ENCODE peak calls at places on chromosome X, in seven cellular contexts. One of them, this sample, is unnamed.

GRCh38 chrX:53000447-53001208 is 42.3 kb upstream of the FAM156A start:
- DNase-seq in mammary epithelial cell: no peak
- DNase-seq in cardiac fibroblast: peak
- DNase-seq in brain microvascular endothelial cell: no peak
- DNase-seq in body of pancreas: no peak
- DNase-seq in lower lobe of right lung: no peak
- DNase-seq in coronary artery: no peak
- DNase-seq in this sample: no peak

GRCh38 chrX:118286066-118286758 is 59.7 kb upstream of the WDR44 start:
- DNase-seq in lower lobe of right lung: no peak
- DNase-seq in body of pancreas: no peak
- DNase-seq in mammary epithelial cell: no peak
- DNase-seq in cardiac fibroblast: peak
- DNase-seq in coronary artery: no peak
- DNase-seq in brain microvascular endothelial cell: no peak
- DNase-seq in this sample: no peak

GRCh38 chrX:21658152-21658737 is at the start of gene KLHL34:
- DNase-seq in coronary artery: no peak
- DNase-seq in body of pancreas: no peak
- DNase-seq in mammary epithelial cell: no peak
- DNase-seq in brain microvascular endothelial cell: no peak
- DNase-seq in cardiac fibroblast: no peak
- DNase-seq in lower lobe of right lung: no peak
- DNase-seq in this sample: no peak

GRCh38 chrX:106791495-106791894 is 11.0 kb upstream of the TBC1D8B start:
- DNase-seq in lower lobe of right lung: no peak
- DNase-seq in cardiac fibroblast: peak
- DNase-seq in mammary epithelial cell: no peak
- DNase-seq in body of pancreas: no peak
- DNase-seq in coronary artery: no peak
- DNase-seq in brain microvascular endothelial cell: no peak
- DNase-seq in this sample: no peak

GRCh38 chrX:154805696-154806091 is 409 bp upstream of the MPP1 start:
- DNase-seq in coronary artery: no peak
- DNase-seq in mammary epithelial cell: no peak
- DNase-seq in body of pancreas: no peak
- DNase-seq in brain microvascular endothelial cell: no peak
- DNase-seq in cardiac fibroblast: peak
- DNase-seq in lower lobe of right lung: no peak
- DNase-seq in this sample: no peak

GRCh38 chrX:21940356-21940829 is at the start of gene SMS:
- DNase-seq in cardiac fibroblast: peak
- DNase-seq in brain microvascular endothelial cell: peak
- DNase-seq in lower lobe of right lung: peak
- DNase-seq in body of pancreas: peak
- DNase-seq in coronary artery: peak
- DNase-seq in mammary epithelial cell: peak
- DNase-seq in this sample: peak

GRCh38 chrX:65644621-65645287 is 22.7 kb upstream of the MSN start:
- DNase-seq in lower lobe of right lung: peak
- DNase-seq in body of pancreas: peak
- DNase-seq in cardiac fibroblast: peak
- DNase-seq in coronary artery: peak
- DNase-seq in mammary epithelial cell: peak
- DNase-seq in brain microvascular endothelial cell: peak
- DNase-seq in this sample: peak

GRCh38 chrX:19549838-19550237 is 34.5 kb upstream of the MAP3K15 start:
- DNase-seq in coronary artery: no peak
- DNase-seq in cardiac fibroblast: no peak
- DNase-seq in mammary epithelial cell: no peak
- DNase-seq in body of pancreas: no peak
- DNase-seq in brain microvascular endothelial cell: no peak
- DNase-seq in lower lobe of right lung: no peak
- DNase-seq in this sample: no peak

GRCh38 chrX:146615807-146616206 is 193.8 kb upstream of the CXorf51B start:
- DNase-seq in lower lobe of right lung: no peak
- DNase-seq in coronary artery: no peak
- DNase-seq in cardiac fibroblast: no peak
- DNase-seq in mammary epithelial cell: no peak
- DNase-seq in brain microvascular endothelial cell: no peak
- DNase-seq in body of pancreas: no peak
- DNase-seq in this sample: no peak

GRCh38 chrX:119638725-119639471 is 32.7 kb upstream of the NKRF start:
- DNase-seq in brain microvascular endothelial cell: no peak
- DNase-seq in cardiac fibroblast: no peak
- DNase-seq in mammary epithelial cell: no peak
- DNase-seq in body of pancreas: no peak
- DNase-seq in lower lobe of right lung: no peak
- DNase-seq in coronary artery: no peak
- DNase-seq in this sample: no peak

GRCh38 chrX:87110142-87110541 is 407.5 kb upstream of the KLHL4 start:
- DNase-seq in body of pancreas: no peak
- DNase-seq in brain microvascular endothelial cell: no peak
- DNase-seq in coronary artery: no peak
- DNase-seq in cardiac fibroblast: no peak
- DNase-seq in lower lobe of right lung: no peak
- DNase-seq in mammary epithelial cell: no peak
- DNase-seq in this sample: no peak

GRCh38 chrX:13938053-13938765 is 91.5 kb downstream of the GEMIN8 start:
- DNase-seq in brain microvascular endothelial cell: no peak
- DNase-seq in coronary artery: no peak
- DNase-seq in lower lobe of right lung: peak
- DNase-seq in mammary epithelial cell: no peak
- DNase-seq in cardiac fibroblast: no peak
- DNase-seq in body of pancreas: peak
- DNase-seq in this sample: peak

GRCh38 chrX:1323315-1323714 is 13.3 kb upstream of the IL3RA start:
- DNase-seq in mammary epithelial cell: no peak
- DNase-seq in lower lobe of right lung: peak
- DNase-seq in brain microvascular endothelial cell: peak
- DNase-seq in coronary artery: no peak
- DNase-seq in cardiac fibroblast: peak
- DNase-seq in body of pancreas: peak
- DNase-seq in this sample: peak

GRCh38 chrX:147376601-147377387 is 534.9 kb upstream of the FMR1 start:
- DNase-seq in coronary artery: no peak
- DNase-seq in body of pancreas: peak
- DNase-seq in cardiac fibroblast: no peak
- DNase-seq in lower lobe of right lung: peak
- DNase-seq in mammary epithelial cell: no peak
- DNase-seq in brain microvascular endothelial cell: no peak
- DNase-seq in this sample: peak

GRCh38 chrX:53223955-53224859 is 800 bp downstream of the KDM5C start:
- DNase-seq in lower lobe of right lung: no peak
- DNase-seq in cardiac fibroblast: peak
- DNase-seq in coronary artery: no peak
- DNase-seq in body of pancreas: peak
- DNase-seq in brain microvascular endothelial cell: peak
- DNase-seq in mammary epithelial cell: peak
- DNase-seq in this sample: no peak

GRCh38 chrX:104750146-104750699 is 184.2 kb downstream of the IL1RAPL2 start:
- DNase-seq in cardiac fibroblast: no peak
- DNase-seq in mammary epithelial cell: no peak
- DNase-seq in coronary artery: no peak
- DNase-seq in brain microvascular endothelial cell: no peak
- DNase-seq in body of pancreas: no peak
- DNase-seq in lower lobe of right lung: no peak
- DNase-seq in this sample: no peak

GRCh38 chrX:123184858-123185251 is 777 bp downstream of the GRIA3 start:
- DNase-seq in coronary artery: no peak
- DNase-seq in cardiac fibroblast: no peak
- DNase-seq in lower lobe of right lung: no peak
- DNase-seq in brain microvascular endothelial cell: no peak
- DNase-seq in mammary epithelial cell: no peak
- DNase-seq in body of pancreas: no peak
- DNase-seq in this sample: peak

GRCh38 chrX:12721042-12721441 is 70.2 kb upstream of the PRPS2 start:
- DNase-seq in lower lobe of right lung: no peak
- DNase-seq in coronary artery: no peak
- DNase-seq in cardiac fibroblast: peak
- DNase-seq in mammary epithelial cell: peak
- DNase-seq in body of pancreas: no peak
- DNase-seq in brain microvascular endothelial cell: no peak
- DNase-seq in this sample: no peak

GRCh38 chrX:41616935-41617334 is 71.8 kb upstream of the GPR34 start:
- DNase-seq in mammary epithelial cell: no peak
- DNase-seq in brain microvascular endothelial cell: no peak
- DNase-seq in body of pancreas: no peak
- DNase-seq in lower lobe of right lung: no peak
- DNase-seq in cardiac fibroblast: no peak
- DNase-seq in coronary artery: no peak
- DNase-seq in this sample: no peak

GRCh38 chrX:134886201-134886600 is 104.6 kb upstream of the SMIM10 start:
- DNase-seq in mammary epithelial cell: peak
- DNase-seq in coronary artery: no peak
- DNase-seq in body of pancreas: no peak
- DNase-seq in cardiac fibroblast: peak
- DNase-seq in brain microvascular endothelial cell: no peak
- DNase-seq in lower lobe of right lung: no peak
- DNase-seq in this sample: no peak

GRCh38 chrX:3066555-3066954 is 25.3 kb downstream of the ARSF start:
- DNase-seq in coronary artery: no peak
- DNase-seq in body of pancreas: peak
- DNase-seq in brain microvascular endothelial cell: no peak
- DNase-seq in lower lobe of right lung: no peak
- DNase-seq in cardiac fibroblast: peak
- DNase-seq in mammary epithelial cell: peak
- DNase-seq in this sample: peak

GRCh38 chrX:116009348-116009747 is 161.2 kb upstream of the AGTR2 start:
- DNase-seq in body of pancreas: no peak
- DNase-seq in brain microvascular endothelial cell: no peak
- DNase-seq in cardiac fibroblast: no peak
- DNase-seq in coronary artery: no peak
- DNase-seq in mammary epithelial cell: no peak
- DNase-seq in lower lobe of right lung: no peak
- DNase-seq in this sample: no peak

GRCh38 chrX:50707376-50707775 is 106.6 kb downstream of the SHROOM4 start:
- DNase-seq in mammary epithelial cell: peak
- DNase-seq in body of pancreas: no peak
- DNase-seq in lower lobe of right lung: no peak
- DNase-seq in brain microvascular endothelial cell: no peak
- DNase-seq in coronary artery: no peak
- DNase-seq in cardiac fibroblast: no peak
- DNase-seq in this sample: no peak

GRCh38 chrX:44342866-44343265 is 606 bp downstream of the EFHC2 start:
- DNase-seq in cardiac fibroblast: no peak
- DNase-seq in coronary artery: no peak
- DNase-seq in body of pancreas: no peak
- DNase-seq in brain microvascular endothelial cell: no peak
- DNase-seq in lower lobe of right lung: no peak
- DNase-seq in mammary epithelial cell: no peak
- DNase-seq in this sample: no peak

GRCh38 chrX:44338361-44338760 is 5.1 kb downstream of the EFHC2 start:
- DNase-seq in coronary artery: no peak
- DNase-seq in body of pancreas: no peak
- DNase-seq in brain microvascular endothelial cell: no peak
- DNase-seq in lower lobe of right lung: no peak
- DNase-seq in mammary epithelial cell: no peak
- DNase-seq in cardiac fibroblast: no peak
- DNase-seq in this sample: no peak

GRCh38 chrX:44344687-44345086 is 1.2 kb upstream of the EFHC2 start:
- DNase-seq in body of pancreas: no peak
- DNase-seq in brain microvascular endothelial cell: no peak
- DNase-seq in mammary epithelial cell: no peak
- DNase-seq in cardiac fibroblast: no peak
- DNase-seq in lower lobe of right lung: no peak
- DNase-seq in coronary artery: no peak
- DNase-seq in this sample: no peak

GRCh38 chrX:44344194-44344593 is 722 bp upstream of the EFHC2 start:
- DNase-seq in lower lobe of right lung: peak
- DNase-seq in cardiac fibroblast: no peak
- DNase-seq in mammary epithelial cell: no peak
- DNase-seq in body of pancreas: peak
- DNase-seq in brain microvascular endothelial cell: no peak
- DNase-seq in coronary artery: no peak
- DNase-seq in this sample: peak

GRCh38 chrX:44343412-44343942 is at the start of gene EFHC2:
- DNase-seq in cardiac fibroblast: peak
- DNase-seq in mammary epithelial cell: no peak
- DNase-seq in brain microvascular endothelial cell: peak
- DNase-seq in coronary artery: peak
- DNase-seq in body of pancreas: peak
- DNase-seq in lower lobe of right lung: peak
- DNase-seq in this sample: peak
- H3K4me3 ChIP-seq in cardiac fibroblast: peak
- H3K4me3 ChIP-seq in mammary epithelial cell: peak
- H3K4me3 ChIP-seq in brain microvascular endothelial cell: peak
- H3K4me3 ChIP-seq in coronary artery: peak
- H3K4me3 ChIP-seq in body of pancreas: no peak
- H3K4me3 ChIP-seq in lower lobe of right lung: peak
- H3K4me3 ChIP-seq in this sample: peak

DNA sequence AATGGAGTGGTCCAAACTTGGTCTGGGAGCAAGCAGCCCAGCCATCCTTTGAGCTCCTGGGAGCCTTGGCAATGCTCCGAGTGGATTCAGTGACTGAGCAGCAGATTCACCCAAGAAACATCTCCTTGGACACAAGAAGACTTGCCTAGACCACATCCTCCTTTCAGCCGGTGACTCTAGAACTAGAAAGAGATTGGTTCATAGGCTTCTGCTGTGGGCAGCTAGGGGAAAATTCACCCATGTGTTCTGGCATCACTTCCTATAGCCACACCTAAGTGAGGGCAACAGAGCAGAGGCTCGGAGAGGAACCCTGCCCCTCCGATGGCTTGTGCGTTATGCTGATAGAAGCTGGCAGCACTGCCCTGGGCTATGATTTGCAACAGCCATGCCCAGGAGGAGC is 16.0 kb downstream of the ZNF275 start:
- DNase-seq in cardiac fibroblast: no peak
- DNase-seq in mammary epithelial cell: no peak
- DNase-seq in body of pancreas: no peak
- DNase-seq in coronary artery: peak
- DNase-seq in lower lobe of right lung: no peak
- DNase-seq in brain microvascular endothelial cell: no peak
- DNase-seq in this sample: no peak
- H3K4me3 ChIP-seq in cardiac fibroblast: no peak
- H3K4me3 ChIP-seq in mammary epithelial cell: no peak
- H3K4me3 ChIP-seq in body of pancreas: no peak
- H3K4me3 ChIP-seq in coronary artery: no peak
- H3K4me3 ChIP-seq in lower lobe of right lung: no peak
- H3K4me3 ChIP-seq in brain microvascular endothelial cell: no peak
- H3K4me3 ChIP-seq in this sample: no peak

GRCh38 chrX:74535211-74535621 is 79.2 kb downstream of the RLIM start:
- DNase-seq in mammary epithelial cell: peak
- DNase-seq in brain microvascular endothelial cell: peak
- DNase-seq in body of pancreas: no peak
- DNase-seq in cardiac fibroblast: peak
- DNase-seq in coronary artery: no peak
- DNase-seq in lower lobe of right lung: no peak
- DNase-seq in this sample: peak
- H3K4me3 ChIP-seq in mammary epithelial cell: no peak
- H3K4me3 ChIP-seq in brain microvascular endothelial cell: peak
- H3K4me3 ChIP-seq in body of pancreas: no peak
- H3K4me3 ChIP-seq in cardiac fibroblast: no peak
- H3K4me3 ChIP-seq in coronary artery: peak
- H3K4me3 ChIP-seq in lower lobe of right lung: peak
- H3K4me3 ChIP-seq in this sample: peak

DNA sequence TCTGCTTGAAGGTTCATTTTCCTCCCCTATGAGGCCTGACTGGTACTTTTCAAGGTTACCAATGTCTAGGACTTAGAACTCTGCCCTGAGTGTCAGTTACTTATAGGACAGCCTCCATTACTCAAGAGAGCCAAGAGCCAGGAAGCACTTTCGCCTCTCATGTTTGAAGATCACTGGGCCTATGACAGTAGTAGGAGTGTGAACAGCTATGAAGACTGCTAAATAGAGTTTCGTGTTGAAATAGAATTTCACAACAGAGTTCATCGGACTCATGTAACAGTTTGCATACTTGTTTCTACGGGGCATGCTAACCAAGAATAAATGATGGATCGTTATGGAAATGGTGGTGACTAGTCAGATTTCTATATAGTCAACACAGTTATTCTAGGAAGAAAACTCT is 97.8 kb upstream of the GPC4 start:
- DNase-seq in coronary artery: no peak
- DNase-seq in brain microvascular endothelial cell: no peak
- DNase-seq in mammary epithelial cell: no peak
- DNase-seq in cardiac fibroblast: no peak
- DNase-seq in body of pancreas: no peak
- DNase-seq in lower lobe of right lung: no peak
- DNase-seq in this sample: no peak
- H3K4me3 ChIP-seq in coronary artery: no peak
- H3K4me3 ChIP-seq in brain microvascular endothelial cell: no peak
- H3K4me3 ChIP-seq in mammary epithelial cell: no peak
- H3K4me3 ChIP-seq in cardiac fibroblast: no peak
- H3K4me3 ChIP-seq in body of pancreas: no peak
- H3K4me3 ChIP-seq in lower lobe of right lung: no peak
- H3K4me3 ChIP-seq in this sample: no peak

This sample was measured in testis.